ENCODE peak calls at places on chromosomes 3 and 15, in four cellular contexts. G is GM23248; I is CD4-positive, alpha-beta memory T cell; R is activated CD8-positive, alpha-beta memory T cell treated with anti-CD3 and anti-CD28 coated beads, Interleukin-2, amount 50 U/mL, for 48 hours. A is an unnamed sample.

GRCh38 chr3:166125179-166125578 is 288.0 kb upstream of the BCHE start:
- DNase-seq in G (no peak), I (no peak), R (no peak), A (no peak)

GRCh38 chr15:79403501-79403900 is 28.6 kb upstream of the MINAR1 start:
- DNase-seq in G (peak; percentile 67), I (no peak), R (no peak), A (no peak)

GRCh38 chr15:82122754-82123400 is 77.1 kb upstream of the MEX3B start:
- DNase-seq in I (no peak), R (no peak), G (peak; percentile 98), A (peak; percentile 96)

GRCh38 chr3:113695818-113696645 is at the start of gene USF3:
- DNase-seq in I (peak; percentile 84), R (peak; percentile 89), G (peak; percentile 77), A (peak; percentile 87)

GRCh38 chr3:59189561-59190338 is 139.9 kb upstream of the CFAP20DC start:
- DNase-seq in G (peak; percentile 20), I (no peak), R (no peak), A (no peak)

GRCh38 chr3:34584971-34585370 is 786.5 kb downstream of the PDCD6IP start:
- DNase-seq in R (no peak), I (no peak), G (no peak), A (no peak)

GRCh38 chr3:52407779-52408178 is 37.1 kb downstream of the SEMA3G start:
- DNase-seq in G (no peak), R (no peak), I (peak; percentile 37), A (no peak)

GRCh38 chr15:98660055-98660454 is 11.7 kb downstream of the IGF1R start:
- DNase-seq in G (no peak), R (no peak), I (no peak), A (no peak)

GRCh38 chr3:151345854-151346253 is 16.5 kb upstream of the P2RY13 start:
- DNase-seq in I (no peak), R (no peak), G (peak; percentile 83), A (no peak)

GRCh38 chr3:32334675-32335074 is 57.0 kb upstream of the CMTM7 start:
- DNase-seq in R (peak; percentile 59), I (peak; percentile 57), G (no peak), A (no peak)

GRCh38 chr15:74784854-74785715 is 3.2 kb downstream of the CSK start:
- DNase-seq in G (no peak), R (no peak), I (peak; percentile 64), A (no peak)

GRCh38 chr3:82474711-82475110 is 713.3 kb upstream of the GBE1 start:
- DNase-seq in R (no peak), G (no peak), I (no peak), A (peak; percentile 27)

GRCh38 chr3:24060055-24060454 is 115.0 kb downstream of the NR1D2 start:
- DNase-seq in G (peak; percentile 86), R (no peak), I (no peak), A (peak; percentile 37)

GRCh38 chr3:38088126-38088525 is 48.8 kb downstream of the ACAA1 start:
- DNase-seq in G (no peak), I (no peak), R (no peak), A (no peak)

GRCh38 chr15:74438696-74439316 is 5.0 kb upstream of the SEMA7A start:
- DNase-seq in G (peak; percentile 89), I (peak; percentile 61), R (peak; percentile 87), A (peak; percentile 78)

GRCh38 chr15:84878504-84878903 is 6.0 kb upstream of the SLC28A1 start:
- DNase-seq in I (peak; percentile 44), G (peak; percentile 73), R (peak; percentile 75), A (peak; percentile 71)

GRCh38 chr3:177338697-177339219 is 141.5 kb upstream of the TBL1XR1 start:
- DNase-seq in G (peak; percentile 47), R (no peak), I (no peak), A (no peak)

GRCh38 chr15:101203029-101203428 is 48.8 kb downstream of the CHSY1 start:
- DNase-seq in G (no peak), R (no peak), I (no peak), A (no peak)

GRCh38 chr3:88090681-88091080 is 31.6 kb downstream of the ZNF654 start:
- DNase-seq in G (no peak), I (no peak), R (no peak), A (no peak)

GRCh38 chr15:75065851-75066509 is 42.6 kb downstream of the PPCDC start:
- DNase-seq in R (no peak), I (no peak), G (no peak), A (no peak)

GRCh38 chr3:5186089-5186853 is 1.2 kb upstream of the EDEM1 start:
- DNase-seq in I (no peak), G (no peak), R (no peak), A (peak; percentile 8)

GRCh38 chr15:72304596-72304995 is 15.4 kb downstream of the CELF6 start:
- DNase-seq in G (no peak), I (no peak), R (peak; percentile 39), A (no peak)

GRCh38 chr15:29268706-29269484 is 727 bp downstream of the NSMCE3 start:
- DNase-seq in R (peak; percentile 75), I (peak; percentile 76), G (peak; percentile 73), A (no peak)

GRCh38 chr15:63381301-63382192 is at the start of gene CA12:
- DNase-seq in I (no peak), R (no peak), G (peak; percentile 72), A (peak; percentile 46)

GRCh38 chr3:127393131-127393820 is 105.4 kb upstream of the PRR20G start:
- DNase-seq in G (no peak), R (peak; percentile 17), I (no peak), A (no peak)

GRCh38 chr3:143307613-143308183 is 188.1 kb downstream of the CHST2 start:
- DNase-seq in R (no peak), G (peak; percentile 19), I (no peak), A (peak; percentile 5)

GRCh38 chr15:63402498-63403253 is 21.0 kb upstream of the CA12 start:
- DNase-seq in R (no peak), I (no peak), G (peak; percentile 64), A (peak; percentile 53)

GRCh38 chr3:150402217-150402616 is 5.9 kb upstream of the TSC22D2 start:
- DNase-seq in I (no peak), R (no peak), G (no peak), A (no peak)

GRCh38 chr3:156682491-156682890 is 8.1 kb downstream of the TIPARP start:
- DNase-seq in G (peak; percentile 49), R (no peak), I (no peak), A (no peak)

GRCh38 chr3:128185630-128186447 is 32.6 kb downstream of the EEFSEC start:
- DNase-seq in R (no peak), I (no peak), G (no peak), A (no peak)

GRCh38 chr15:53312707-53313106 is 446.8 kb downstream of the WDR72 start:
- DNase-seq in G (no peak), R (no peak), I (no peak), A (no peak)

GRCh38 chr15:77959094-77959879 is 118.2 kb downstream of the TBC1D2B start:
- DNase-seq in I (peak; percentile 67), G (peak; percentile 76), R (peak; percentile 90), A (peak; percentile 94)

GRCh38 chr15:100560323-100560722 is 31.6 kb upstream of the CERS3 start:
- DNase-seq in G (no peak), I (no peak), R (no peak), A (no peak)

GRCh38 chr15:88653200-88654064 is 14.6 kb downstream of the ISG20 start:
- DNase-seq in R (peak; percentile 45), I (no peak), G (no peak), A (peak; percentile 51)

GRCh38 chr3:111454551-111454950 is 87.4 kb upstream of the CD96 start:
- DNase-seq in G (no peak), I (no peak), R (no peak), A (no peak)

GRCh38 chr3:126571078-126571477 is 12.3 kb upstream of the C3orf22 start:
- DNase-seq in R (no peak), I (no peak), G (no peak), A (no peak)

GRCh38 chr3:57397175-57398026 is 104.9 kb upstream of the ASB14 start:
- DNase-seq in I (peak; percentile 56), G (peak; percentile 63), R (peak; percentile 65), A (peak; percentile 35)

GRCh38 chr3:139585820-139586219 is 46.3 kb upstream of the RBP1 start:
- DNase-seq in G (no peak), I (no peak), R (no peak), A (no peak)

GRCh38 chr15:31280831-31281216 is 45.8 kb upstream of the KLF13 start:
- DNase-seq in R (peak; percentile 42), G (no peak), I (no peak), A (no peak)

GRCh38 chr3:127672429-127673190 is at the start of gene ABTB1:
- DNase-seq in G (peak; percentile 94), I (peak; percentile 86), R (peak; percentile 92), A (peak; percentile 92)